ENCODE peak calls at places on chromosomes 1 and 21, in seven cellular contexts. I, K, Y, U, O, F and R are unnamed samples.

GRCh38 chr1:201840055-201840454 is 11.1 kb downstream of the IPO9 start:
- DNase-seq in F (no peak), K (no peak), I (no peak), Y (no peak), O (no peak), U (no peak), R (no peak)

GRCh38 chr1:225447649-225448048 is 19.8 kb upstream of the LBR start:
- DNase-seq in F (peak), U (no peak), I (no peak), Y (no peak), O (peak), K (no peak), R (no peak)

GRCh38 chr1:46413596-46413985 is 19.5 kb downstream of the FAAH start:
- DNase-seq in F (no peak), O (no peak), K (peak), I (no peak), U (no peak), Y (no peak), R (no peak)

GRCh38 chr1:43552813-43553212 is 22.1 kb downstream of the PTPRF start:
- DNase-seq in I (no peak), Y (peak), K (no peak), F (peak), O (no peak), U (no peak), R (no peak)

GRCh38 chr1:1593834-1594601 is 5.9 kb downstream of the FNDC10 start:
- DNase-seq in O (no peak), K (peak), Y (no peak), U (peak), F (no peak), I (no peak), R (no peak)

GRCh38 chr21:42623684-42624083 is 29.7 kb upstream of the PDE9A start:
- DNase-seq in F (peak), Y (no peak), K (no peak), I (no peak), U (peak), O (no peak), R (no peak)

GRCh38 chr1:57835620-57836019 is 411.8 kb upstream of the DAB1 start:
- DNase-seq in O (no peak), U (no peak), Y (no peak), K (peak), I (no peak), F (no peak), R (no peak)

GRCh38 chr21:37184784-37185593 is 82.1 kb downstream of the VPS26C start:
- DNase-seq in Y (no peak), I (no peak), K (no peak), O (no peak), U (no peak), F (no peak), R (no peak)

GRCh38 chr1:22887491-22887890 is 85.2 kb downstream of the LACTBL1 start:
- DNase-seq in F (no peak), K (no peak), I (no peak), U (no peak), O (no peak), Y (no peak), R (no peak)

GRCh38 chr21:43328591-43329360 is 98.2 kb downstream of the SIK1 start:
- DNase-seq in I (no peak), U (no peak), F (no peak), O (no peak), Y (no peak), K (no peak), R (no peak)

GRCh38 chr1:47824721-47825120 is 172.5 kb downstream of the TRABD2B start:
- DNase-seq in K (no peak), U (no peak), I (no peak), O (no peak), F (no peak), Y (no peak), R (no peak)

GRCh38 chr1:20265243-20265642 is 25.4 kb upstream of the VWA5B1 start:
- DNase-seq in Y (peak), O (no peak), I (no peak), K (no peak), F (no peak), U (no peak), R (no peak)

GRCh38 chr21:40759061-40759460 is 87.9 kb downstream of the DSCAM start:
- DNase-seq in K (no peak), Y (no peak), O (no peak), F (no peak), U (peak), I (no peak), R (no peak)

GRCh38 chr1:224329842-224330753 is at the start of gene NVL:
- DNase-seq in O (peak), I (peak), Y (peak), U (peak), F (peak), K (peak), R (peak)

GRCh38 chr1:94602312-94602711 is 60.8 kb upstream of the F3 start:
- DNase-seq in I (no peak), F (peak), Y (no peak), O (no peak), K (peak), U (peak), R (no peak)

GRCh38 chr1:905071-905749 is 18.5 kb upstream of the SAMD11 start:
- DNase-seq in F (peak), U (peak), Y (peak), O (peak), I (peak), K (peak), R (no peak)

GRCh38 chr1:113792986-113793385 is 19.3 kb downstream of the RSBN1 start:
- DNase-seq in U (no peak), K (no peak), Y (no peak), F (no peak), I (no peak), O (no peak), R (no peak)

GRCh38 chr1:154725841-154726240 is 117.9 kb upstream of the ADAR start:
- DNase-seq in F (no peak), Y (no peak), U (no peak), K (no peak), I (no peak), O (no peak), R (no peak)

GRCh38 chr1:41918450-41919043 is at the start of gene HIVEP3:
- DNase-seq in F (no peak), U (no peak), O (no peak), Y (no peak), I (no peak), K (no peak), R (peak)

GRCh38 chr1:103371234-103371633 is 154.3 kb upstream of the RNPC3 start:
- DNase-seq in F (no peak), O (no peak), Y (no peak), I (no peak), U (no peak), K (no peak), R (no peak)

DNA sequence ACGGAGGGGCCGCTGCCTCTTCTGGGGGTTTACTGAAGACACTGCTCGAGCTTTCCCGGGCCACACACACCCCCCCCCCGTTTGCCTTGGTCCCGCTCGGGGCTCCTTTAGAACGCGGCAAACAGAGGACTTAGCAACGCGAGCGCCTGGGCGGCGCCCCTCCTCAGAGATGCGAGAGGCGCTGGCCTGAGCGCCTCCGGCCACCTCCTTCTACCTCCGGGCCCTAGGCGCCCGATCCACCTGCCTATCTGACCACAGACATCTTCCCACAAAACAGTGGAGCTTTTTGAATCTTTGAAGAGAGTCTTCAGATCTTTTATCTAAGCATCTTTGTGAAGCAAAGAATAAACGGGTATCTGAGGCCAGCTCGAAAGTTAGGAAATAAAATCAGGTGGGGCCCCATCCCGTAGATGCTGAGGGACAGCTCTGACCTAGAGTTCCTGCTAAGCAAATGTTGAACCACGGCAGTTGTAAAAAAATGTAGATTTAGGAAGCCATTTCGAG is 436 bp upstream of the TTLL7 start:
- DNase-seq in O (peak), F (peak), Y (peak), K (peak), U (peak), I (no peak), R (peak)
- TF ChIP-seq CTCF in O (no peak), F (no peak), Y (no peak), K (no peak), U (no peak), I (no peak), R (no peak)

DNA sequence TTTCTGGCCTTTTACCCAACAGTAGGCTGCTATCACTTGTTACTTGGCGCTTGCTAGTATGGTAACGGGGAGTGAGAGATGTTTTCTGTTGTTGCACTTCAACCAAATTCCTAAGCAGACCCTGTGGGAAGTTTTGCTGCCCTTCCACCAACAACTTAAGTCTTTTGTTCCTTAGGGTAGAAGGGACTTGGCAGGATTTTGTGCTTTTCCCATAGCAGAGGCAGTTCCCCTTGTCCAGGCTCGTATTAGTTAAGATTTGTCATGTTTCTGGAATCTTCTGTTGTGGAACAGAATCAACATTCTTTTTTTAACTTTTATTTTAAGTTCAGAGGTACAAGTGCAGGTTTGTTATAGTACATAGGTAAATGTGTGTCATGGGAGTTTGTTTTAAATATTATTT is 73.2 kb upstream of the SGIP1 start:
- DNase-seq in Y (no peak), I (no peak), U (no peak), O (no peak), K (no peak), F (no peak), R (no peak)
- TF ChIP-seq CTCF in Y (no peak), I (no peak), U (no peak), O (no peak), K (no peak), F (no peak), R (no peak)

GRCh38 chr1:198359024-198359653 is 181.3 kb downstream of the ATP6V1G3 start:
- DNase-seq in Y (no peak), U (no peak), F (no peak), K (no peak), O (no peak), I (no peak), R (no peak)
- TF ChIP-seq CTCF in Y (peak), U (no peak), F (peak), K (peak), O (peak), I (no peak), R (peak)

DNA sequence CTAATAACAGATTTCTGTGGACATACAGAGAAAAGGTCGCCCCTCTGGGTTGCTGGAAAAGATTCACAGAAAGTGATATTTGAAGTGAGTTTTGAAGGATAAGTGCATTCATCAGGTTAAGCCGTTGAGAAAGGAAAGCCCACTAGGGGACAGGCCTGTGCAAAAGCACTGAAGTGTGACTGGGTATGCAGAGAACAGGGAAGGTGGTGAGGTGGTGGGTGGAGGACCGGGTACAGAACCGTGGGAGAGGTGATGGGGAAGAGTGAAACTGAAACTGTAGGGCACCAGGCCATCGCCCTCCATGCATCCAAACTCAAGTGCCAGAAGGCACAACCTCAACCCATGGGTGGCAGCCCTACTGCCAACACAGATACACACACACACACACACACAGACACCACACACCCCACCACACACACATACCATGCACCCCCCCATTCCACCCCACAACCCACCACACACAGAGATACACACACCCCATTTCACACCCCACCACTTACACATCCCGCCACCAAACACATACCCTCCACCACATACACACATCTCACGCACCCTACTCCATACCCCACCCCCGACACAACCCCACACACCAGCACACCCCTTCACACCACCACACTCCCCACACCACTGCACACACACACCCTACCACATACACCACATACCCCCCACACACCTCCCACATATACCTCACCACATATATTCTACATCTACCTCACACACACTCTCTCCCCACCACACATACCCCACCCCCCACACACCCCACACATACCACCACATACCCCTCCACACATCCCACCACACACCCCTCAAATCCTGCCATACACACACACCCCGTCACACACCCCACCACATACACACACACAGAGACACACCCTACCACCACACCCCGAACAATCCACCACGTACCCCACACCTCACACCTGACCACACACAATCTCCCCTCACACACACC is 59.0 kb downstream of the TSEN15 start:
- DNase-seq in U (no peak), I (no peak), Y (no peak), F (no peak), O (no peak), K (no peak), R (no peak)
- TF ChIP-seq CTCF in U (no peak), I (no peak), Y (no peak), F (no peak), O (no peak), K (peak), R (no peak)

DNA sequence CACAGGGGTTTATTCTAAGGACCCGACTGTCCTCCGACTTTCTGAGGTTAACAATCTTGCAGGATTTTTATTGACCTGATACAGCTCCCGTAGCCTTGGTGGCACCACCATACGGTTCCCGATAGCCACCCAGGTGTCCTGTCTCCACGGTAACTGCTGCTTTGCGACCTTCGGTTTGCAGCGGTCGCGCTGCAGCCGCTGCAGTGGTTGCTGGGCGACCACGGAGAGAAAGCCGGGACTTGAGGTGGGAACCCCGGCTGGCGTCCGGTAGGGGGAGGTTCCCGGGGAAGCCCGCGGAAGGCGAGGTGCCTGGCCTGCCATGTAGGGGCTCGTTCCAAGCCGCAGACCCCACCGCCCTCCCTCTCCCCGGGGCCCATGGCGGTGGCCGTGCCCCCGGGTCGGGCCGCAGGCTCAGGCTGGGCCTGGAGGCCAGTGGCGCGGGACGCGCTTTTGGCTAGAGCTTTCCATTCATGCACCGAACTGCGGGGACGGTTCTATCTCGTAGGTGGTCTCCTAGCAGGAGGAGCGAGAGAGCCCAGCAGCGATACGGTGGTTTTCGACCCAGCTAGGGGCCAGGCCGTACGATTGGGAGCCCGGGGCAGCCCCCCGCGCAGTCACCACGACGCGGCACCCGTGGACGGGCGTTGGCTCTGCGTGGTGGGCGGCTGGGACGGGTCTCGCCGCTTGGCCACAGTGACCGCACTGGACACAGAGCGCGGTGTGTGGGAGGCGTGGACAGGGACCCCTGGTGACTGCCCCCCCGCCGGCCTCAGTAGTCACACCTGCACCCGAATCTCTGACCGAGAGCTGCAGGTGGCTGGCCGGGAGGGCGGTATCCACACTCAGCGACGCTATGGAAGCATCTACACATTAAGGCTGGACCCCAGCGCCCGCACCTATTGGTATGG is at the start of gene KLHDC9:
- DNase-seq in Y (peak), O (peak), U (peak), F (peak), I (peak), K (peak), R (no peak)
- TF ChIP-seq CTCF in Y (no peak), O (no peak), U (no peak), F (peak), I (peak), K (peak), R (no peak)